ENCODE peak calls at places on chromosomes 4 and X, in ten cellular contexts. P is HEK293T; Z is heart left ventricle; C is nephron progenitor cell; X is uterus; O is activated naive CD8-positive, alpha-beta T cell treated with anti-CD3 and anti-CD28 coated beads for 36 hours; I is iris pigment epithelial cell; A is OCI-LY7; W is AG09319; J is tibial artery. T is an unnamed sample.

GRCh38 chrX:107451754-107452153 is 2.3 kb downstream of the FRMPD3 start:
- DNase-seq in P (no peak), Z (no peak), C (peak; percentile 31), X (no peak), O (no peak), I (no peak), A (peak; percentile 64), W (no peak), J (no peak), T (no peak)

GRCh38 chr4:2341911-2342652 is 76.4 kb downstream of the ZFYVE28 start:
- DNase-seq in P (no peak), Z (peak; percentile 10), C (no peak), X (peak; percentile 6), O (no peak), I (no peak), A (no peak), W (no peak), J (no peak), T (no peak)

GRCh38 chr4:141469392-141469791 is 167.0 kb upstream of the IL15 start:
- DNase-seq in P (no peak), Z (no peak), C (no peak), X (no peak), O (no peak), I (peak; percentile 15), A (no peak), W (no peak), J (no peak), T (no peak)

GRCh38 chrX:39692796-39693195 is 405.0 kb downstream of the BCOR start:
- DNase-seq in P (no peak), Z (no peak), C (no peak), X (no peak), O (no peak), I (no peak), A (no peak), W (no peak), J (no peak), T (no peak)

GRCh38 chr4:74006009-74006476 is 7.6 kb upstream of the CXCL5 start:
- DNase-seq in P (no peak), Z (no peak), C (no peak), X (no peak), O (no peak), I (peak; percentile 73), A (no peak), W (no peak), J (no peak), T (no peak)

GRCh38 chrX:2261838-2262678 is 238.7 kb downstream of the DHRSX start:
- DNase-seq in P (no peak), Z (no peak), C (no peak), X (no peak), O (no peak), I (peak; percentile 12), A (no peak), W (no peak), J (no peak), T (no peak)

GRCh38 chrX:13179100-13179499 is 134.7 kb upstream of the FAM9C start:
- DNase-seq in P (no peak), Z (no peak), C (no peak), X (no peak), O (no peak), I (no peak), A (no peak), W (no peak), J (no peak), T (no peak)

GRCh38 chr4:57124145-57124544 is 14.0 kb upstream of the IGFBP7 start:
- DNase-seq in P (no peak), Z (no peak), C (no peak), X (no peak), O (no peak), I (no peak), A (no peak), W (no peak), J (no peak), T (no peak)

GRCh38 chr4:187413564-187414358 is 581.8 kb upstream of the ZFP42 start:
- DNase-seq in P (no peak), Z (no peak), C (no peak), X (no peak), O (no peak), I (no peak), A (no peak), W (no peak), J (no peak), T (no peak)

GRCh38 chrX:130994671-130995070 is 63.5 kb upstream of the ARHGAP36 start:
- DNase-seq in P (peak; percentile 56), Z (no peak), C (peak; percentile 58), X (no peak), O (no peak), I (peak; percentile 7), A (peak; percentile 22), W (no peak), J (no peak), T (peak; percentile 47)

GRCh38 chrX:119266364-119266995 is 30.4 kb downstream of the PGRMC1 start:
- DNase-seq in P (peak; percentile 65), Z (no peak), C (peak; percentile 21), X (no peak), O (no peak), I (peak; percentile 33), A (peak; percentile 21), W (no peak), J (no peak), T (peak; percentile 33)

GRCh38 chrX:122582280-122582679 is 601.8 kb upstream of the GRIA3 start:
- DNase-seq in P (no peak), Z (no peak), C (no peak), X (no peak), O (no peak), I (no peak), A (no peak), W (no peak), J (no peak), T (no peak)

GRCh38 chr4:4780634-4781287 is 78.7 kb upstream of the MSX1 start:
- DNase-seq in P (no peak), Z (no peak), C (no peak), X (no peak), O (no peak), I (peak; percentile 74), A (no peak), W (peak; percentile 69), J (no peak), T (no peak)

GRCh38 chrX:19839770-19840254 is 47.6 kb downstream of the SH3KBP1 start:
- DNase-seq in P (no peak), Z (no peak), C (no peak), X (no peak), O (no peak), I (no peak), A (peak; percentile 74), W (no peak), J (no peak), T (no peak)

GRCh38 chr4:152458801-152459302 is 77.0 kb downstream of the FBXW7 start:
- DNase-seq in P (no peak), Z (no peak), C (no peak), X (no peak), O (no peak), I (peak; percentile 67), A (no peak), W (no peak), J (no peak), T (no peak)

GRCh38 chr4:186404562-186405134 is 138.7 kb downstream of the F11 start:
- DNase-seq in P (no peak), Z (no peak), C (no peak), X (no peak), O (no peak), I (no peak), A (no peak), W (no peak), J (no peak), T (no peak)

GRCh38 chr4:154503598-154503997 is 12.0 kb upstream of the DCHS2 start:
- DNase-seq in P (peak; percentile 22), Z (no peak), C (no peak), X (no peak), O (no peak), I (peak; percentile 15), A (peak; percentile 38), W (no peak), J (no peak), T (peak; percentile 2)

GRCh38 chr4:125115476-125115875 is 199.3 kb upstream of the FAT4 start:
- DNase-seq in P (no peak), Z (no peak), C (no peak), X (no peak), O (no peak), I (peak; percentile 67), A (no peak), W (no peak), J (no peak), T (no peak)

GRCh38 chr4:141215030-141215429 is 5.7 kb upstream of the ZNF330 start:
- DNase-seq in P (no peak), Z (no peak), C (no peak), X (no peak), O (no peak), I (no peak), A (no peak), W (no peak), J (no peak), T (no peak)

GRCh38 chr4:139453041-139453370 is 915 bp upstream of the RAB33B start:
- DNase-seq in P (peak; percentile 53), Z (no peak), C (no peak), X (no peak), O (no peak), I (peak; percentile 79), A (peak; percentile 91), W (no peak), J (no peak), T (peak; percentile 88)

GRCh38 chrX:153456161-153456560 is 10.3 kb upstream of the TREX2 start:
- DNase-seq in P (no peak), Z (no peak), C (no peak), X (no peak), O (no peak), I (no peak), A (no peak), W (no peak), J (no peak), T (no peak)

GRCh38 chr4:47490550-47490949 is 5.5 kb downstream of the ATP10D start:
- DNase-seq in P (peak; percentile 20), Z (no peak), C (no peak), X (no peak), O (peak; percentile 8), I (peak; percentile 58), A (peak; percentile 56), W (no peak), J (no peak), T (peak; percentile 30)

GRCh38 chr4:46844325-46844917 is 64.6 kb downstream of the COX7B2 start:
- DNase-seq in P (peak; percentile 11), Z (peak; percentile 28), C (peak; percentile 59), X (no peak), O (peak; percentile 24), I (peak; percentile 52), A (peak; percentile 62), W (peak; percentile 3), J (peak; percentile 36), T (peak; percentile 72)

GRCh38 chrX:45172890-45173289 is 27.8 kb downstream of the DIPK2B start:
- DNase-seq in P (no peak), Z (no peak), C (no peak), X (no peak), O (no peak), I (peak; percentile 77), A (no peak), W (no peak), J (no peak), T (no peak)

GRCh38 chr4:41514765-41515481 is 23.0 kb upstream of the LIMCH1 start:
- DNase-seq in P (no peak), Z (no peak), C (no peak), X (no peak), O (no peak), I (no peak), A (no peak), W (no peak), J (no peak), T (no peak)

GRCh38 chr4:53273726-53274125 is 92.1 kb downstream of the SCFD2 start:
- DNase-seq in P (no peak), Z (no peak), C (no peak), X (no peak), O (no peak), I (peak; percentile 75), A (no peak), W (no peak), J (no peak), T (no peak)

T was measured in erythroblast.